ENCODE peak calls at places on chromosomes 7 and 10, in seven cellular contexts. J, C, O, Z, N, P and G are unnamed samples.

GRCh38 chr7:27147211-27148030 is at the start of gene HOXA6:
- DNase-seq in N (peak), O (no peak), J (no peak), C (peak), P (peak), Z (peak), G (no peak)

GRCh38 chr10:117137911-117138642 is at the start of gene VAX1:
- DNase-seq in P (no peak), O (no peak), N (peak), C (peak), J (no peak), Z (no peak), G (no peak)

GRCh38 chr7:114639456-114639855 is 224.8 kb downstream of the FOXP2 start:
- DNase-seq in N (no peak), Z (no peak), P (no peak), J (no peak), O (no peak), C (no peak), G (no peak)

GRCh38 chr10:30553625-30554442 is 75.7 kb downstream of the LYZL2 start:
- DNase-seq in J (no peak), P (no peak), C (peak), N (peak), Z (peak), O (no peak), G (no peak)

GRCh38 chr7:89334785-89335184 is 539.2 kb upstream of the TEX47 start:
- DNase-seq in C (no peak), P (no peak), J (no peak), Z (no peak), N (no peak), O (no peak), G (no peak)

GRCh38 chr10:15146366-15146765 is 22.1 kb downstream of the NMT2 start:
- DNase-seq in C (peak), N (no peak), J (no peak), O (no peak), Z (no peak), P (no peak), G (no peak)

GRCh38 chr10:104630731-104631130 is 10.4 kb upstream of the SORCS3 start:
- DNase-seq in C (no peak), O (no peak), J (no peak), Z (no peak), P (no peak), N (no peak), G (no peak)

GRCh38 chr7:50824882-50825281 is 42.2 kb upstream of the GRB10 start:
- DNase-seq in P (no peak), Z (no peak), O (no peak), J (no peak), C (peak), N (peak), G (no peak)

GRCh38 chr7:37216923-37217322 is 231.7 kb downstream of the ELMO1 start:
- DNase-seq in C (no peak), N (no peak), J (no peak), Z (no peak), P (no peak), O (no peak), G (no peak)

GRCh38 chr10:8927705-8928104 is 873.2 kb downstream of the GATA3 start:
- DNase-seq in C (no peak), O (no peak), J (no peak), P (no peak), N (no peak), Z (no peak), G (no peak)

GRCh38 chr10:112779025-112779765 is 170.9 kb upstream of the TCF7L2 start:
- DNase-seq in J (no peak), P (no peak), C (no peak), N (peak), O (no peak), Z (no peak), G (no peak)

GRCh38 chr10:123640016-123640535 is 26.1 kb upstream of the GPR26 start:
- DNase-seq in P (peak), C (peak), Z (no peak), J (no peak), N (peak), O (no peak), G (no peak)

GRCh38 chr7:40915061-40915460 is 780.3 kb downstream of the SUGCT start:
- DNase-seq in O (no peak), J (no peak), N (peak), C (no peak), Z (no peak), P (no peak), G (no peak)

GRCh38 chr7:94389381-94389780 is 5.3 kb upstream of the COL1A2 start:
- DNase-seq in O (no peak), C (no peak), Z (no peak), N (no peak), P (no peak), J (no peak), G (no peak)

GRCh38 chr10:133026171-133026570 is 61.6 kb upstream of the ADGRA1 start:
- DNase-seq in Z (no peak), O (no peak), C (no peak), P (no peak), J (no peak), N (no peak), G (no peak)

GRCh38 chr7:121383235-121383634 is 12.9 kb downstream of the FAM3C start:
- DNase-seq in C (no peak), P (no peak), N (no peak), Z (no peak), O (no peak), J (no peak), G (no peak)

GRCh38 chr7:32275216-32275979 is 205.2 kb upstream of the PDE1C start:
- DNase-seq in J (no peak), Z (no peak), O (no peak), N (peak), P (no peak), C (no peak), G (no peak)

GRCh38 chr10:99908512-99908911 is 101.2 kb downstream of the DNMBP start:
- DNase-seq in J (no peak), N (peak), Z (no peak), P (no peak), C (no peak), O (no peak), G (no peak)

GRCh38 chr7:128812514-128813168 is 17.6 kb upstream of the FLNC start:
- DNase-seq in N (peak), C (peak), P (no peak), J (no peak), O (no peak), Z (peak), G (no peak)

GRCh38 chr10:127563718-127564553 is 14.8 kb downstream of the NPS start:
- DNase-seq in Z (peak), N (no peak), C (peak), O (no peak), P (no peak), J (peak), G (no peak)